ENCODE peak calls at places on chromosomes 5 and 9, in four cellular contexts. U, Y, D and W are unnamed samples.

GRCh38 chr5:149936700-149937091 is 7.9 kb downstream of the PDE6A start:
- DNase-seq in U (no peak), Y (no peak), D (peak), W (no peak)

GRCh38 chr9:124274738-124275137 is 17.0 kb downstream of the NEK6 start:
- DNase-seq in D (no peak), U (no peak), Y (no peak), W (no peak)

GRCh38 chr5:181189363-181189961 is 15.5 kb downstream of the TRIM7 start:
- DNase-seq in Y (no peak), D (peak), U (peak), W (no peak)

GRCh38 chr5:6745706-6746217 is 32.5 kb downstream of the TENT4A start:
- DNase-seq in U (peak), D (peak), Y (peak), W (no peak)

GRCh38 chr5:15480436-15480835 is 19.5 kb upstream of the FBXL7 start:
- DNase-seq in D (no peak), U (no peak), Y (no peak), W (no peak)

GRCh38 chr9:13811876-13812275 is 502.1 kb downstream of the NFIB start:
- DNase-seq in D (no peak), U (no peak), Y (no peak), W (no peak)

GRCh38 chr5:97629281-97629680 is 446.2 kb upstream of the RIOK2 start:
- DNase-seq in Y (no peak), U (peak), D (peak), W (no peak)

GRCh38 chr9:135128035-135128670 is 40.7 kb downstream of the OLFM1 start:
- DNase-seq in U (no peak), Y (no peak), D (no peak), W (no peak)

GRCh38 chr9:78821126-78821822 is 524.3 kb downstream of the PSAT1 start:
- DNase-seq in Y (peak), U (peak), D (peak), W (no peak)

GRCh38 chr5:88682797-88683496 is 200.0 kb downstream of the MEF2C start:
- DNase-seq in D (no peak), Y (no peak), U (no peak), W (no peak)

GRCh38 chr5:160438316-160439204 is 16.9 kb downstream of the PTTG1 start:
- DNase-seq in D (peak), Y (peak), U (peak), W (peak)

GRCh38 chr9:78189461-78189860 is 46.4 kb upstream of the CEP78 start:
- DNase-seq in D (no peak), Y (no peak), U (no peak), W (no peak)

GRCh38 chr9:26658476-26658875 is 234.1 kb downstream of the CAAP1 start:
- DNase-seq in Y (no peak), U (no peak), D (no peak), W (no peak)

GRCh38 chr5:111670826-111671492 is 86.0 kb downstream of the NREP start:
- DNase-seq in D (no peak), U (no peak), Y (no peak), W (no peak)

GRCh38 chr5:11013793-11014192 is 252.8 kb upstream of the DAP start:
- DNase-seq in U (no peak), D (no peak), Y (no peak), W (no peak)

GRCh38 chr9:114674798-114675554 is 7.0 kb downstream of the TEX48 start:
- DNase-seq in U (no peak), D (no peak), Y (no peak), W (no peak)

GRCh38 chr5:146474040-146474439 is 26.9 kb downstream of the TCERG1 start:
- DNase-seq in Y (no peak), D (no peak), U (no peak), W (no peak)

GRCh38 chr5:24850911-24851310 is 206.1 kb upstream of the CDH10 start:
- DNase-seq in D (no peak), Y (no peak), U (no peak), W (no peak)

GRCh38 chr9:134283111-134283515 is 43.1 kb upstream of the RXRA start:
- DNase-seq in D (peak), Y (no peak), U (peak), W (peak)

GRCh38 chr9:136541709-136542108 is 4.1 kb downstream of the NOTCH1 start:
- DNase-seq in Y (no peak), D (no peak), U (no peak), W (no peak)

GRCh38 chr5:82975396-82975795 is 101.8 kb downstream of the TMEM167A start:
- DNase-seq in D (no peak), U (no peak), Y (no peak), W (no peak)

GRCh38 chr9:109156705-109157104 is 10.3 kb downstream of the FRRS1L start:
- DNase-seq in U (no peak), Y (no peak), D (no peak), W (no peak)

GRCh38 chr5:148374693-148375360 is 8.9 kb upstream of the FBXO38 start:
- DNase-seq in Y (peak), U (peak), D (peak), W (peak)

GRCh38 chr9:129886226-129887174 is 51.2 kb downstream of the USP20 start:
- DNase-seq in D (peak), Y (no peak), U (no peak), W (no peak)

GRCh38 chr9:84140535-84141101 is 160.0 kb downstream of the RMI1 start:
- DNase-seq in D (peak), Y (no peak), U (no peak), W (no peak)

GRCh38 chr5:9033524-9033923 is 512.4 kb downstream of the SEMA5A start:
- DNase-seq in D (no peak), Y (no peak), U (no peak), W (no peak)

GRCh38 chr9:34892886-34893285 is 65.2 kb upstream of the PHF24 start:
- DNase-seq in U (no peak), Y (no peak), D (no peak), W (no peak)

GRCh38 chr9:115305543-115305942 is 187.6 kb upstream of the TNC start:
- DNase-seq in D (no peak), U (no peak), Y (no peak), W (no peak)

GRCh38 chr5:42614509-42614908 is 142.1 kb upstream of the CCDC152 start:
- DNase-seq in Y (no peak), D (peak), U (peak), W (no peak)

GRCh38 chr5:106874974-106875373 is 795.8 kb downstream of the EFNA5 start:
- DNase-seq in Y (no peak), D (no peak), U (no peak), W (no peak)

GRCh38 chr5:40775085-40775845 is 19.5 kb upstream of the TTC33 start:
- DNase-seq in U (no peak), Y (no peak), D (no peak), W (no peak)

GRCh38 chr9:72324974-72325373 is 40.0 kb downstream of the ZFAND5 start:
- DNase-seq in Y (no peak), D (no peak), U (no peak), W (no peak)

GRCh38 chr5:140632366-140633080 is 452 bp downstream of the CD14 start:
- DNase-seq in Y (no peak), U (peak), D (peak), W (no peak)

GRCh38 chr9:14391620-14392019 is 77.7 kb upstream of the NFIB start:
- DNase-seq in D (no peak), Y (no peak), U (no peak), W (no peak)

GRCh38 chr9:113993838-113994540 is 84.1 kb downstream of the AMBP start:
- DNase-seq in Y (no peak), U (peak), D (peak), W (no peak)

GRCh38 chr9:129359871-129360536 is 181.9 kb upstream of the IER5L start:
- DNase-seq in Y (no peak), U (no peak), D (no peak), W (no peak)

DNA sequence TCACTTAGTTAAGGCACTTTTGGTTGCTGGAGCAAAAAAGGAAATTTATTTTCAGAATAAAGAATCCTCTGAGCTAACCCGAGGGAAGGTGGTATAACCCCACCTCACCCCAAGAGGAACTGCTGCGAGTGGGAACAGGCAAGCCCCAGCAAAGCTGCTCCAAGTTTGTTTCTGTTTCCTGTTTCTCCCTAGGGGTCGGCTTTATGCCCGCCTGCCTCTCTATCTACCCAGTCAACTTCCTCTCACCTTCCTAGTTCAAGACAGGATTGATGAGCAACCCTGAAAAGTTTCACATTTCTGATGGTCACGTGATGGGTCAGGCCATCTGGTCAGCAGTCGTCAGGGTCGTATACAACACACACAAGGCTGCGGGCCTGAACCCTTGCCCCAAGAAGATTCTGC is 31.1 kb downstream of the TRIO start:
- DNase-seq in Y (no peak), D (no peak), U (no peak), W (peak)
- H3K4me3 ChIP-seq in Y (no peak), D (no peak), U (no peak), W (no peak)

GRCh38 chr9:978117-978830 is 1.8 kb downstream of the DMRT3 start:
- DNase-seq in Y (no peak), D (no peak), U (no peak), W (no peak)
- H3K4me3 ChIP-seq in Y (no peak), D (no peak), U (no peak), W (no peak)

GRCh38 chr5:27875148-27875547 is 836.8 kb upstream of the CDH9 start:
- DNase-seq in U (no peak), D (no peak), Y (no peak), W (no peak)

GRCh38 chr5:27876071-27876470 is 837.7 kb upstream of the CDH9 start:
- DNase-seq in Y (no peak), U (no peak), D (no peak), W (no peak)
- H3K4me3 ChIP-seq in Y (no peak), U (no peak), D (no peak), W (no peak)

GRCh38 chr9:94865599-94866456 is 139.3 kb downstream of the AOPEP start:
- DNase-seq in D (peak), U (peak), Y (peak), W (no peak)
- H3K4me3 ChIP-seq in D (no peak), U (no peak), Y (no peak), W (peak)